ENCODE peak calls at places on chromosomes 11 and 22, in five cellular contexts. Y is progenitor cell of endocrine pancreas, U is lower lobe of right lung, L is GM13976, E is heart left ventricle. O is an unnamed sample.

GRCh38 chr11:11408436-11409221 is 55.6 kb upstream of the CSNK2A3 start:
- DNase-seq in E (no peak), U (no peak), Y (no peak), L (no peak), O (no peak)

GRCh38 chr11:100876826-100877545 is 189.9 kb downstream of the ARHGAP42 start:
- DNase-seq in L (peak; percentile 40), U (no peak), Y (no peak), E (no peak), O (no peak)

GRCh38 chr22:45190473-45190872 is 26.7 kb downstream of the NUP50 start:
- DNase-seq in E (no peak), U (no peak), Y (no peak), L (no peak), O (no peak)

GRCh38 chr11:36164522-36165250 is 124.5 kb downstream of the COMMD9 start:
- DNase-seq in Y (no peak), L (no peak), U (no peak), E (no peak), O (no peak)

GRCh38 chr11:90229791-90230190 is 6.9 kb upstream of the CHORDC1 start:
- DNase-seq in E (no peak), Y (no peak), U (no peak), L (no peak), O (no peak)

GRCh38 chr22:24503137-24503850 is 8.2 kb downstream of the UPB1 start:
- DNase-seq in E (peak; percentile 67), L (peak; percentile 87), Y (no peak), U (peak; percentile 64), O (peak; percentile 47)

GRCh38 chr11:100830978-100831732 is 144.1 kb downstream of the ARHGAP42 start:
- DNase-seq in E (peak; percentile 29), Y (no peak), L (no peak), U (no peak), O (no peak)

GRCh38 chr11:58503361-58503856 is 4.5 kb downstream of the OR5B21 start:
- DNase-seq in Y (no peak), E (no peak), L (peak; percentile 40), U (no peak), O (no peak)

GRCh38 chr22:46513908-46514550 is 23.4 kb downstream of the CELSR1 start:
- DNase-seq in U (peak; percentile 46), E (peak; percentile 17), Y (no peak), L (no peak), O (no peak)

GRCh38 chr11:120184946-120185677 is 25.7 kb upstream of the OAF start:
- DNase-seq in Y (no peak), E (peak; percentile 84), L (no peak), U (no peak), O (peak; percentile 49)

GRCh38 chr11:76152086-76152658 is 54.1 kb downstream of the WNT11 start:
- DNase-seq in U (peak; percentile 91), E (peak; percentile 89), Y (peak; percentile 70), L (peak; percentile 93), O (no peak)

GRCh38 chr11:110896358-110896757 is 184.1 kb upstream of the ARHGAP20 start:
- DNase-seq in Y (no peak), U (no peak), E (no peak), L (no peak), O (no peak)

GRCh38 chr11:76237914-76238313 is 31.6 kb upstream of the WNT11 start:
- DNase-seq in E (no peak), L (no peak), U (no peak), Y (no peak), O (no peak)

GRCh38 chr11:61298663-61299244 is 3.6 kb upstream of the VWCE start:
- DNase-seq in L (no peak), U (no peak), Y (no peak), E (no peak), O (no peak)

GRCh38 chr11:9274499-9275228 is 9.5 kb upstream of the DENND5A start:
- DNase-seq in L (no peak), Y (no peak), E (no peak), U (no peak), O (peak; percentile 17)

GRCh38 chr11:113382121-113382520 is 5.5 kb upstream of the ANKK1 start:
- DNase-seq in Y (no peak), U (no peak), L (no peak), E (no peak), O (no peak)

GRCh38 chr11:90250970-90251369 is 28.1 kb upstream of the CHORDC1 start:
- DNase-seq in E (no peak), U (no peak), L (no peak), Y (no peak), O (no peak)

GRCh38 chr22:46123694-46124382 is 26.5 kb upstream of the PPARA start:
- DNase-seq in E (no peak), U (no peak), Y (no peak), L (no peak), O (no peak)

GRCh38 chr11:94020777-94021615 is at the start of gene HEPHL1:
- DNase-seq in E (no peak), L (no peak), Y (no peak), U (no peak), O (no peak)

GRCh38 chr11:68454767-68455166 is 5.8 kb upstream of the PPP6R3 start:
- DNase-seq in L (no peak), Y (no peak), E (peak; percentile 14), U (peak; percentile 64), O (peak; percentile 55)

GRCh38 chr22:24416095-24416494 is 11.3 kb upstream of the ADORA2A start:
- DNase-seq in E (no peak), L (no peak), U (no peak), Y (no peak), O (no peak)

GRCh38 chr11:79052539-79052938 is 388.3 kb downstream of the TENM4 start:
- DNase-seq in Y (no peak), U (no peak), L (no peak), E (no peak), O (no peak)

GRCh38 chr22:40585205-40585778 is 51.2 kb downstream of the MRTFA start:
- DNase-seq in U (no peak), E (no peak), L (no peak), Y (no peak), O (no peak)

GRCh38 chr11:72719144-72719543 is 33.1 kb downstream of the ARAP1 start:
- DNase-seq in E (peak; percentile 83), Y (no peak), L (no peak), U (peak; percentile 46), O (no peak)

GRCh38 chr11:44316388-44317240 is 6.7 kb upstream of the ALX4 start:
- DNase-seq in E (peak; percentile 35), Y (no peak), L (no peak), U (no peak), O (no peak)

GRCh38 chr11:78451371-78452150 is 33.9 kb upstream of the GAB2 start:
- DNase-seq in Y (no peak), U (no peak), L (no peak), E (no peak), O (no peak)

GRCh38 chr11:77082838-77083552 is 16.2 kb downstream of the CAPN5 start:
- DNase-seq in Y (no peak), E (peak; percentile 70), U (peak; percentile 56), L (no peak), O (peak; percentile 83)

GRCh38 chr11:87536565-87536964 is 498.8 kb downstream of the TMEM135 start:
- DNase-seq in Y (no peak), U (no peak), L (no peak), E (no peak), O (no peak)

GRCh38 chr11:130114726-130115125 is 44.9 kb upstream of the ST14 start:
- DNase-seq in U (no peak), L (no peak), Y (no peak), E (no peak), O (no peak)

GRCh38 chr22:42992886-42993479 is 22.0 kb downstream of the PACSIN2 start:
- DNase-seq in Y (no peak), U (no peak), E (no peak), L (no peak), O (no peak)

GRCh38 chr22:42992092-42992491 is 22.9 kb downstream of the PACSIN2 start:
- DNase-seq in E (no peak), U (no peak), Y (no peak), L (no peak), O (no peak)

GRCh38 chr22:42991010-42991651 is 23.8 kb downstream of the PACSIN2 start:
- DNase-seq in Y (no peak), U (no peak), L (no peak), E (no peak), O (no peak)

GRCh38 chr22:42993651-42994275 is 21.2 kb downstream of the PACSIN2 start:
- DNase-seq in Y (no peak), E (no peak), U (no peak), L (no peak), O (no peak)

DNA sequence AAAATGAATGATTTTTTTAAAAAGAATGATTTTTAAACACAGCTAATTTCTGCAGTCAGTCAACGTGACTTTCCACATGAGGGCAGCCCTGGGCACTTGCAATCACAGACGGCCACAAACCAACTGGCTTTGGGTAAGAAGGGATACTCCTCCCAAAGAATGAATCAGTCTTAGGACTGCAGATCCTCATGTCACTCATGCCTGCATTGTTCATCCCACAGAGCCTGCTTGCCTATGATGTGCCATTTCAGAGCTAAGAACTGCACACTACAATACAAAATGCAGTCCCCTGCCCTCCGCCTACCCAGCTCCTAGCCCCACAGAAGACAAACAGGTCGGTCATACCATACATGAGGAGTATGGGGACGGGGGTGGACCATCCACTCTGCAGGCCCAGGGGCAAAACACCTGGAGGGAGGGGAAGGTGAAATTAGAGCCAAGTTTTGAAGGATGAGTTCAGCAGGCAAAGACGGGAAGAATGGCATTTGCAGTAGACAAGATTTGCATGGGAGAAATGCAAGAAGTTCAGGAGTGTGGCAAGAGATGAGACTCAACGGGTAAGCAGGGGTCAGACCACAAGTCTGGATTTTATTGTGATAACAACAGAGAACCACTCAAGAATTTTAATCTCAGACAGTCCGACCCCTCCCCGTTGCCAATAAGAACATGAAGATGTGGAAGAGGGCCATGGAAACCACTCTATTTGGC is 24.7 kb downstream of the PACSIN2 start:
- DNase-seq in L (no peak), Y (no peak), E (no peak), U (no peak), O (no peak)
- TF ChIP-seq CTCF in L (no peak), Y (no peak), E (peak; percentile 38), U (peak; percentile 14), O (peak; percentile 79)

GRCh38 chr11:612201-612960 is 3.4 kb downstream of the IRF7 start:
- DNase-seq in L (no peak), E (no peak), Y (no peak), U (no peak), O (peak; percentile 93)
- TF ChIP-seq CTCF in L (peak; percentile 17), E (no peak), Y (peak; percentile 33), U (no peak), O (peak; percentile 49)

GRCh38 chr11:103812680-103813079 is 223.8 kb upstream of the DDI1 start:
- DNase-seq in E (no peak), Y (no peak), U (no peak), L (no peak), O (no peak)
- TF ChIP-seq CTCF in E (no peak), Y (no peak), U (no peak), L (no peak), O (no peak)

DNA sequence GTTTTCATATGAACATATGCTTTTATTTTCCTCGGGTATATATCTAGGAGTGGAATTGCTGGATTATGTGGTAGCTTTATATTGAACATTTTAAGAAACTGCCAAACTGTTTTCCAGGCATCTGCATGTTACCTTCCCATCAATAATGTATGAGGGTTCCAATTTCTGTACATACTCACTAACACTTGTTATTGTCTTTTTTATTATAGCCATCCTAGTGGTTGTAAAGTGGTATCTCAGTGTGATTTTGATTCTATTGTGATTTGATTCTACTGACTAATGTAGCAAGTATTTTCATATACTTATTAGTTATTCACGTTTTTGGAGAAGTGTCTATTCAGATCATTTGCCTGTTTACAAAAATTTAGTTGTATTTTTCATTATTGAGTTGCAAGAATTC is 2.0 kb downstream of the ANO5 start:
- DNase-seq in Y (no peak), E (no peak), L (no peak), U (no peak), O (no peak)
- TF ChIP-seq CTCF in Y (peak; percentile 18), E (no peak), L (no peak), U (no peak), O (no peak)

GRCh38 chr22:30667486-30668305 is at the start of gene DUSP18:
- DNase-seq in Y (peak; percentile 98), E (peak; percentile 93), L (peak; percentile 99), U (peak; percentile 96), O (no peak)
- TF ChIP-seq CTCF in Y (peak; percentile 62), E (peak; percentile 53), L (peak; percentile 3), U (peak; percentile 46), O (peak; percentile 68)

O was measured in chondrocyte.